ENCODE peak calls at places on chromosomes 7 and 10, in seven cellular contexts. A, S, L, T, J, Z and R are unnamed samples.

GRCh38 chr7:68424643-68425297 is 1173.5 kb upstream of the AUTS2 start:
- DNase-seq in A (peak; percentile 22), S (no peak), L (no peak), T (no peak), J (no peak), Z (no peak), R (no peak)

GRCh38 chr10:122734266-122734665 is 34.6 kb upstream of the C10orf120 start:
- DNase-seq in A (no peak), S (no peak), L (no peak), T (no peak), J (no peak), Z (no peak), R (no peak)

GRCh38 chr10:7161484-7162283 is 249.2 kb downstream of the SFMBT2 start:
- DNase-seq in A (no peak), S (peak; percentile 84), L (peak; percentile 55), T (no peak), J (peak; percentile 49), Z (no peak), R (no peak)

GRCh38 chr10:124799196-124799595 is 2.4 kb upstream of the ABRAXAS2 start:
- DNase-seq in A (no peak), S (no peak), L (no peak), T (no peak), J (no peak), Z (no peak), R (no peak)

GRCh38 chr10:7593068-7593467 is 73.7 kb downstream of the ITIH5 start:
- DNase-seq in A (no peak), S (no peak), L (no peak), T (no peak), J (peak; percentile 39), Z (no peak), R (no peak)

GRCh38 chr7:18384491-18385143 is 110.9 kb upstream of the HDAC9 start:
- DNase-seq in A (no peak), S (no peak), L (no peak), T (no peak), J (no peak), Z (no peak), R (no peak)

GRCh38 chr7:4683884-4684565 is 1.9 kb downstream of the FOXK1 start:
- DNase-seq in A (peak; percentile 58), S (peak; percentile 93), L (peak; percentile 58), T (peak; percentile 28), J (peak; percentile 76), Z (peak; percentile 77), R (no peak)

GRCh38 chr7:139641337-139641992 is 118.0 kb downstream of the CLEC2L start:
- DNase-seq in A (no peak), S (no peak), L (no peak), T (no peak), J (no peak), Z (no peak), R (no peak)

GRCh38 chr10:102229810-102230263 is 3.7 kb downstream of the ELOVL3 start:
- DNase-seq in A (peak; percentile 93), S (peak; percentile 93), L (peak; percentile 83), T (peak; percentile 60), J (peak; percentile 72), Z (peak; percentile 85), R (peak; percentile 92)

GRCh38 chr10:131496351-131497052 is 185.0 kb upstream of the TCERG1L start:
- DNase-seq in A (no peak), S (no peak), L (no peak), T (no peak), J (no peak), Z (no peak), R (no peak)

GRCh38 chr10:47456794-47457527 is 27.0 kb downstream of the ANXA8 start:
- DNase-seq in A (no peak), S (peak; percentile 42), L (no peak), T (no peak), J (no peak), Z (no peak), R (no peak)

GRCh38 chr7:84060760-84061261 is 133.8 kb downstream of the SEMA3A start:
- DNase-seq in A (no peak), S (no peak), L (no peak), T (no peak), J (no peak), Z (peak; percentile 51), R (no peak)

GRCh38 chr10:97356318-97356914 is 21.9 kb upstream of the FRAT2 start:
- DNase-seq in A (no peak), S (no peak), L (no peak), T (no peak), J (no peak), Z (no peak), R (no peak)

GRCh38 chr10:3538291-3538849 is 246.6 kb downstream of the KLF6 start:
- DNase-seq in A (no peak), S (no peak), L (no peak), T (no peak), J (no peak), Z (peak; percentile 64), R (no peak)

GRCh38 chr7:2282185-2282751 is 32.0 kb downstream of the SNX8 start:
- DNase-seq in A (no peak), S (peak; percentile 47), L (no peak), T (peak; percentile 59), J (no peak), Z (no peak), R (no peak)

GRCh38 chr7:55784151-55784550 is 78.4 kb downstream of the SEPTIN14 start:
- DNase-seq in A (no peak), S (no peak), L (no peak), T (no peak), J (no peak), Z (no peak), R (no peak)
- TF ChIP-seq CTCF in A (no peak), S (no peak), L (no peak), T (no peak), J (no peak), Z (no peak), R (no peak)

DNA sequence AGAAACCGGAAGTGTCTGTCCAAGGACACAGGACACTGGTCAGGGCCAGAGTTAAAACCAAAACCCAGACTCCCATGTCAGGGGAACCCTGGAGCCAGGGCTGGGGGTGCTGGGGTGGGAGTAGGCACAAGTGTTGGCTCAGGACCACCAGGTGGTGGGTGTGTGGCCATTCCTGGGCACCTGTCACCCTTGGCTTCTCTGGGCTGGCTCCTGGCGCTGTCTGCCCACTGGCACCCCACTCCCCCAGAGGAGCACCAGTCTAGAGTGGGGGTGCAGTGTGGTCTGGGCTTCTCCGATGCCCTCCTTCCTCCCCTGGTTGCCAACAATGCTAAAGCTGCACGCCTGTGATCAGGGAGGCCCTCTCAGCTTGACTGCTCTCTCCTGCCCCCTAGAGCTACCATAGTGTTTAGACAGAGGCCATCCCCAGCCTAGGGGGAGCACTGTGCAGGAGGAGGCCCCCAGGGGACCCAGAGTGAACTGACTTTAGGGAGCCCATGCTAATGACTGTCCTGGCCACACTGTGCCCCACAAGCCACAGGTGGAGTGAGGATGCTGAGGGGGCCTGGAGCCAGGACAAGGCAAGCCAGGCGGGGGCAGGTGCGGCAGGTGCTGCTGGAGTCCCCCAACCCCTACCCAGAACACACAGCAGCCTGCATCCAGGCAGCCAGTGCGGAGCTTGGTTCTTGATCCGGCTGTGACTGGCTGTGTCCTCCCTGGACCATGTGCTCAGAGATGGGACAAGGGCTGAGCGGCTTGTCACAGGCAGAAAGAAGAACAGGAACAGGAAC is 11.0 kb downstream of the RASGEF1A start:
- DNase-seq in A (peak; percentile 41), S (peak; percentile 70), L (no peak), T (peak; percentile 84), J (no peak), Z (peak; percentile 41), R (no peak)
- TF ChIP-seq CTCF in A (peak; percentile 22), S (peak; percentile 40), L (no peak), T (peak; percentile 87), J (peak; percentile 39), Z (peak; percentile 68), R (peak; percentile 19)

GRCh38 chr10:29922904-29923303 is 136.5 kb downstream of the JCAD start:
- DNase-seq in A (no peak), S (no peak), L (no peak), T (no peak), J (no peak), Z (no peak), R (no peak)

GRCh38 chr10:29918623-29919400 is 140.6 kb downstream of the JCAD start:
- DNase-seq in A (no peak), S (no peak), L (no peak), T (no peak), J (no peak), Z (no peak), R (no peak)

GRCh38 chr10:29922226-29922625 is 137.2 kb downstream of the JCAD start:
- DNase-seq in A (no peak), S (no peak), L (no peak), T (no peak), J (no peak), Z (no peak), R (no peak)

GRCh38 chr10:29921071-29921446 is 138.3 kb downstream of the JCAD start:
- DNase-seq in A (no peak), S (no peak), L (no peak), T (no peak), J (no peak), Z (no peak), R (no peak)

GRCh38 chr10:29920408-29921070 is 138.8 kb downstream of the JCAD start:
- DNase-seq in A (no peak), S (no peak), L (no peak), T (no peak), J (no peak), Z (no peak), R (no peak)
- TF ChIP-seq CTCF in A (no peak), S (no peak), L (no peak), T (no peak), J (no peak), Z (no peak), R (no peak)

DNA sequence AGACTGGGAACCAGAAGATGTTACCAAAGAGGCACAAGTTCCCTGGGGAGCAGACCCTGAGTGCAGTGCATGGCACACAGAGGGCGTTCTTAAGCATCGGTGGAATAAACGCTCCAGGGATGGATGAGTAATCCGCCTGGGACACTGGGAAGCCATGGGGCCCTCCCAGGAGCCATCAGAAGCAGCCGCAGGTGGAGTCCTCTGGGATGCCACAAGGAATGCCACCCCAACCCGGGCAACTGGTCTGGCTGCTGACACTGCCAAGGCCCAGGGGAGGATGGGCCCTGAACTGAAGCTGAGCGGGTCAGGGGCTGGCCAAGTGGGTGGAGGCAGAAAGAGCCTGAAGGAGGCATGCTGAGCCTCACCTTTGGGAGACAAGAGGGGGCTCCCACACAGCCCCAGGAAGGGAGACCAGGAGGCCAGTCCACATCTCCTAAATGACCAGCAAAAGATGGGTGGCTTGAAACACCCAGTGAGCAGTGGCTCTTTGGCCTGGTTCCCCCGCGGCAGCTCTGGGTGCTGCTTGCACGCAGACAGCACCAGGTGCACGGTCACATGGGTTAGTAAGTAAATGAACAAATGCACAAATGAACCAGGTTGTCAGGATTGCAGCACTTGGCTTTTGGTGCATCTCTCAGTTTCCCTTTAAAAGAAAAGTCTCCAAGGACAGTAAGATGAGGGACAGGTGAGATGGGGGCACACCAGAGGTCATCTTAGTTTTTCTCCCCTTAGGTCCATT is 141.3 kb upstream of the ZMIZ1 start:
- DNase-seq in A (no peak), S (no peak), L (no peak), T (no peak), J (no peak), Z (no peak), R (no peak)
- TF ChIP-seq CTCF in A (no peak), S (no peak), L (no peak), T (no peak), J (no peak), Z (no peak), R (no peak)